ENCODE peak calls at places on chromosome 15, in eight cellular contexts. I is COR-L47; S is stimulated activated CD8-positive, alpha-beta memory T cell treated with anti-CD3 and anti-CD28 coated beads, Interleukin-12 subunit alpha, Interleukin-12 subunit beta, amount 100 ng/mL, for 4 hours; C is posterior vena cava; H is SW 1271; G is SIG-M5; T is GM12878; P is HS-27A. O is an unnamed sample.

GRCh38 chr15:78291698-78292097 is 7.7 kb downstream of the SKIC8 start:
- DNase-seq in H (no peak), C (no peak), T (no peak), P (no peak), I (no peak), S (no peak), G (no peak), O (no peak)

GRCh38 chr15:96505014-96505413 is 174.5 kb downstream of the NR2F2 start:
- DNase-seq in P (no peak), S (no peak), T (no peak), H (no peak), G (no peak), C (no peak), I (no peak), O (no peak)

GRCh38 chr15:92603743-92604470 is 51.7 kb downstream of the FAM174B start:
- DNase-seq in H (no peak), G (no peak), C (no peak), I (no peak), T (no peak), P (no peak), S (no peak), O (no peak)

GRCh38 chr15:83504365-83504764 is 57.2 kb downstream of the SH3GL3 start:
- DNase-seq in I (no peak), S (no peak), C (no peak), T (no peak), P (peak; percentile 7), H (no peak), G (no peak), O (no peak)

GRCh38 chr15:43893956-43894355 is 67.2 kb downstream of the WDR76 start:
- DNase-seq in I (no peak), G (no peak), T (no peak), P (no peak), H (no peak), S (no peak), C (no peak), O (no peak)

GRCh38 chr15:77819841-77820728 is 187.4 kb upstream of the LINGO1 start:
- DNase-seq in C (no peak), T (no peak), I (peak; percentile 50), S (no peak), G (no peak), H (peak; percentile 39), P (no peak), O (no peak)

GRCh38 chr15:77824361-77824985 is 191.8 kb upstream of the LINGO1 start:
- DNase-seq in P (no peak), G (no peak), C (no peak), I (no peak), T (no peak), S (no peak), H (no peak), O (no peak)

GRCh38 chr15:72861511-72861910 is 78.0 kb upstream of the ADPGK start:
- DNase-seq in I (no peak), T (no peak), S (no peak), P (no peak), C (no peak), G (no peak), H (no peak), O (no peak)